ENCODE peak calls at places on chromosome 11, in six cellular contexts. One of them, this sample, is unnamed.

GRCh38 chr11:96157517-96157873 is 185.5 kb downstream of the MAML2 start:
- DNase-seq in kidney glomerular epithelial cell: no peak
- DNase-seq in tibial nerve: no peak
- DNase-seq in T-cell: no peak
- DNase-seq in pons: no peak
- DNase-seq in endodermal cell: no peak
- DNase-seq in this sample: no peak

GRCh38 chr11:95242990-95243590 is 12.1 kb upstream of the SESN3 start:
- DNase-seq in kidney glomerular epithelial cell: no peak
- DNase-seq in tibial nerve: no peak
- DNase-seq in T-cell: no peak
- DNase-seq in pons: no peak
- DNase-seq in endodermal cell: no peak
- DNase-seq in this sample: no peak

GRCh38 chr11:112778091-112778889 is 182.9 kb upstream of the NCAM1 start:
- DNase-seq in kidney glomerular epithelial cell: no peak
- DNase-seq in tibial nerve: no peak
- DNase-seq in T-cell: no peak
- DNase-seq in pons: no peak
- DNase-seq in endodermal cell: no peak
- DNase-seq in this sample: no peak

GRCh38 chr11:63609536-63609935 is 4.7 kb downstream of the PLAAT3 start:
- DNase-seq in kidney glomerular epithelial cell: no peak
- DNase-seq in tibial nerve: no peak
- DNase-seq in T-cell: no peak
- DNase-seq in pons: peak; percentile 79
- DNase-seq in endodermal cell: no peak
- DNase-seq in this sample: no peak

GRCh38 chr11:2740275-2740940 is 40.6 kb upstream of the KCNQ1OT1 start:
- DNase-seq in kidney glomerular epithelial cell: no peak
- DNase-seq in tibial nerve: no peak
- DNase-seq in T-cell: no peak
- DNase-seq in pons: no peak
- DNase-seq in endodermal cell: no peak
- DNase-seq in this sample: no peak

GRCh38 chr11:47992959-47993820 is 12.8 kb downstream of the PTPRJ start:
- DNase-seq in kidney glomerular epithelial cell: peak; percentile 54
- DNase-seq in tibial nerve: no peak
- DNase-seq in T-cell: no peak
- DNase-seq in pons: no peak
- DNase-seq in endodermal cell: no peak
- DNase-seq in this sample: no peak

GRCh38 chr11:83036701-83037100 is 35.0 kb downstream of the RAB30 start:
- DNase-seq in kidney glomerular epithelial cell: no peak
- DNase-seq in tibial nerve: no peak
- DNase-seq in T-cell: no peak
- DNase-seq in pons: no peak
- DNase-seq in endodermal cell: no peak
- DNase-seq in this sample: no peak

GRCh38 chr11:80798189-80798588 is 1357.4 kb upstream of the TENM4 start:
- DNase-seq in kidney glomerular epithelial cell: no peak
- DNase-seq in tibial nerve: no peak
- DNase-seq in T-cell: no peak
- DNase-seq in pons: no peak
- DNase-seq in endodermal cell: peak; percentile 35
- DNase-seq in this sample: no peak

GRCh38 chr11:73538381-73538872 is 59.5 kb downstream of the FAM168A start:
- DNase-seq in kidney glomerular epithelial cell: no peak
- DNase-seq in tibial nerve: no peak
- DNase-seq in T-cell: no peak
- DNase-seq in pons: peak; percentile 80
- DNase-seq in endodermal cell: no peak
- DNase-seq in this sample: no peak